ENCODE peak calls at places on chromosomes 2 and 18, in four cellular contexts. One of them, this sample, is unnamed. For H3K36me3, the result is how much of the 10 kb centered on the place peaks cover.

GRCh38 chr2:126634273-126634861 is 21.6 kb upstream of the GYPC start:
- DNase-seq in K562: peak
- DNase-seq in HCT116: peak
- DNase-seq in HepG2: no peak
- DNase-seq in this sample: no peak

GRCh38 chr18:864872-865273 is 39.8 kb upstream of the ADCYAP1 start:
- DNase-seq in K562: peak
- DNase-seq in HCT116: peak
- DNase-seq in HepG2: peak
- DNase-seq in this sample: peak

GRCh38 chr2:238784671-238785527 is 63.0 kb upstream of the TWIST2 start:
- DNase-seq in K562: peak
- DNase-seq in HCT116: peak
- DNase-seq in HepG2: peak
- DNase-seq in this sample: peak

GRCh38 chr2:212595036-212595654 is 56.5 kb upstream of the ERBB4 start:
- DNase-seq in K562: no peak
- DNase-seq in HCT116: peak
- DNase-seq in HepG2: peak
- DNase-seq in this sample: peak

GRCh38 chr2:10370895-10371294 is 68.2 kb downstream of the HPCAL1 start:
- DNase-seq in K562: no peak
- DNase-seq in HCT116: no peak
- DNase-seq in HepG2: no peak
- DNase-seq in this sample: no peak

GRCh38 chr2:208265371-208265806 is 666 bp upstream of the PIKFYVE start:
- DNase-seq in K562: peak
- DNase-seq in HCT116: no peak
- DNase-seq in HepG2: peak
- DNase-seq in this sample: no peak

GRCh38 chr2:181161615-181162014 is 181.2 kb downstream of the UBE2E3 start:
- DNase-seq in K562: no peak
- DNase-seq in HCT116: no peak
- DNase-seq in HepG2: no peak
- DNase-seq in this sample: no peak

GRCh38 chr2:102114290-102114721 is 28.2 kb upstream of the IL1R1 start:
- DNase-seq in K562: no peak
- DNase-seq in HCT116: no peak
- DNase-seq in HepG2: peak
- DNase-seq in this sample: no peak

GRCh38 chr2:13103778-13104493 is 387.2 kb downstream of the TRIB2 start:
- DNase-seq in K562: no peak
- DNase-seq in HCT116: no peak
- DNase-seq in HepG2: no peak
- DNase-seq in this sample: no peak

GRCh38 chr2:236219411-236219810 is 44.8 kb downstream of the ASB18 start:
- DNase-seq in K562: no peak
- DNase-seq in HCT116: no peak
- DNase-seq in HepG2: no peak
- DNase-seq in this sample: no peak

GRCh38 chr2:3472296-3472695 is 47.0 kb downstream of the ADI1 start:
- DNase-seq in K562: no peak
- DNase-seq in HCT116: no peak
- DNase-seq in HepG2: no peak
- DNase-seq in this sample: no peak

GRCh38 chr2:138115664-138116063 is 151.4 kb downstream of the HNMT start:
- DNase-seq in K562: peak
- DNase-seq in HCT116: no peak
- DNase-seq in HepG2: no peak
- DNase-seq in this sample: no peak

GRCh38 chr2:112941753-112942653 is 31.0 kb downstream of the IL37 start:
- DNase-seq in K562: peak
- DNase-seq in HCT116: peak
- DNase-seq in HepG2: peak
- DNase-seq in this sample: peak

GRCh38 chr2:238097988-238098853 is 1.9 kb upstream of the ESPNL start:
- DNase-seq in K562: peak
- DNase-seq in HCT116: peak
- DNase-seq in HepG2: no peak
- DNase-seq in this sample: peak

DNA sequence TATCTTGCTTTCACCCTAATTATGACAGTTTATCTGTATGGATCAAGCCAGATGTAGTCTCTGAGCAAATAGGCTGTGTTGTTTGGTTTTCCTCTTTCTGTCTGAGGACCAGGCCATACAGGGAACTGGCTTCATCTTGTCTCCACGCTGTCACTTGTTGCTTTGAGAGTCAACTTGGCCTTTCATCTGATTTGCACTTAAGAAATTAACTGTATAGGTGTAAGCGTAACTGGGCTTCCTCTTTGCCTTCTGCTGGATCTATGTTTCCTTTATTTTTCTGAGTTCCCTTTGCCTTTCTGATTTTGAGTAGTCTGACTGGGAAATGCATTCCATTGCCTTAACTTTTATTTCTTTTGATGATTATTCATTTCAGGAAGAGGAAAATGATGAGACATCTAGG is 17.3 kb downstream of the PTCD3 start:
- DNase-seq in K562: no peak
- DNase-seq in HCT116: no peak
- DNase-seq in HepG2: no peak
- DNase-seq in this sample: no peak
- H3K36me3 ChIP-seq in K562: half or more
- H3K36me3 ChIP-seq in HCT116: half or more
- H3K36me3 ChIP-seq in HepG2: half or more
- H3K36me3 ChIP-seq in this sample: half or more

GRCh38 chr2:204753841-204754240 is 208.6 kb downstream of the PARD3B start:
- DNase-seq in K562: no peak
- DNase-seq in HCT116: no peak
- DNase-seq in HepG2: no peak
- DNase-seq in this sample: no peak
- TF ChIP-seq TCF7L2 in K562: no peak
- TF ChIP-seq TCF7L2 in HCT116: no peak
- TF ChIP-seq TCF7L2 in HepG2: no peak
- TF ChIP-seq TCF7L2 in this sample: no peak

GRCh38 chr2:229795058-229795457 is 80.7 kb upstream of the DNER start:
- DNase-seq in K562: no peak
- DNase-seq in HCT116: no peak
- DNase-seq in HepG2: no peak
- DNase-seq in this sample: no peak
- H3K36me3 ChIP-seq in K562: half or more
- H3K36me3 ChIP-seq in HCT116: under half
- H3K36me3 ChIP-seq in HepG2: under half
- H3K36me3 ChIP-seq in this sample: half or more

GRCh38 chr2:43222472-43223146 is 3.8 kb downstream of the ZFP36L2 start:
- DNase-seq in K562: no peak
- DNase-seq in HCT116: no peak
- DNase-seq in HepG2: no peak
- DNase-seq in this sample: no peak
- TF ChIP-seq TCF7L2 in K562: no peak
- TF ChIP-seq TCF7L2 in HCT116: no peak
- TF ChIP-seq TCF7L2 in HepG2: no peak
- TF ChIP-seq TCF7L2 in this sample: no peak

GRCh38 chr2:241678784-241679540 is 7.7 kb downstream of the DTYMK start:
- DNase-seq in K562: no peak
- DNase-seq in HCT116: no peak
- DNase-seq in HepG2: no peak
- DNase-seq in this sample: no peak
- H3K36me3 ChIP-seq in K562: half or more
- H3K36me3 ChIP-seq in HCT116: under half
- H3K36me3 ChIP-seq in HepG2: under half
- H3K36me3 ChIP-seq in this sample: under half

GRCh38 chr18:55096261-55097026 is 137.2 kb upstream of the CCDC68 start:
- DNase-seq in K562: peak
- DNase-seq in HCT116: peak
- DNase-seq in HepG2: peak
- DNase-seq in this sample: no peak
- TF ChIP-seq TCF7L2 in K562: no peak
- TF ChIP-seq TCF7L2 in HCT116: no peak
- TF ChIP-seq TCF7L2 in HepG2: no peak
- TF ChIP-seq TCF7L2 in this sample: no peak

GRCh38 chr2:162217596-162217995 is 25.6 kb downstream of the FAP start:
- DNase-seq in K562: no peak
- DNase-seq in HCT116: no peak
- DNase-seq in HepG2: no peak
- DNase-seq in this sample: no peak
- H3K36me3 ChIP-seq in K562: under half
- H3K36me3 ChIP-seq in HCT116: under half
- H3K36me3 ChIP-seq in HepG2: under half
- H3K36me3 ChIP-seq in this sample: under half

GRCh38 chr2:23510471-23510870 is 125.5 kb downstream of the KLHL29 start:
- DNase-seq in K562: no peak
- DNase-seq in HCT116: no peak
- DNase-seq in HepG2: no peak
- DNase-seq in this sample: no peak

GRCh38 chr2:23512778-23513177 is 127.8 kb downstream of the KLHL29 start:
- DNase-seq in K562: no peak
- DNase-seq in HCT116: no peak
- DNase-seq in HepG2: no peak
- DNase-seq in this sample: no peak

GRCh38 chr2:23516546-23517256 is 131.7 kb downstream of the KLHL29 start:
- DNase-seq in K562: no peak
- DNase-seq in HCT116: no peak
- DNase-seq in HepG2: no peak
- DNase-seq in this sample: no peak

GRCh38 chr2:23513245-23513880 is 128.4 kb downstream of the KLHL29 start:
- DNase-seq in K562: no peak
- DNase-seq in HCT116: no peak
- DNase-seq in HepG2: no peak
- DNase-seq in this sample: no peak

GRCh38 chr2:23513881-23514793 is 129.2 kb downstream of the KLHL29 start:
- DNase-seq in K562: no peak
- DNase-seq in HCT116: no peak
- DNase-seq in HepG2: no peak
- DNase-seq in this sample: no peak
- TF ChIP-seq TCF7L2 in K562: no peak
- TF ChIP-seq TCF7L2 in HCT116: no peak
- TF ChIP-seq TCF7L2 in HepG2: no peak
- TF ChIP-seq TCF7L2 in this sample: no peak

GRCh38 chr18:63454497-63454896 is 22.3 kb upstream of the SERPINB5 start:
- DNase-seq in K562: no peak
- DNase-seq in HCT116: no peak
- DNase-seq in HepG2: no peak
- DNase-seq in this sample: no peak
- H3K36me3 ChIP-seq in K562: under half
- H3K36me3 ChIP-seq in HCT116: under half
- H3K36me3 ChIP-seq in HepG2: under half
- H3K36me3 ChIP-seq in this sample: under half